ENCODE peak calls at places on chromosome 10, in four cellular contexts. One of them, this sample, is unnamed.

GRCh38 chr10:102865620-102866019 is 3.6 kb upstream of the AS3MT start:
- DNase-seq in GM23248: no peak
- DNase-seq in iPS DF 6.9: no peak
- DNase-seq in gastrocnemius medialis: no peak
- DNase-seq in this sample: no peak

GRCh38 chr10:19817251-19818046 is 1.2 kb downstream of the PLXDC2 start:
- DNase-seq in GM23248: peak
- DNase-seq in iPS DF 6.9: no peak
- DNase-seq in gastrocnemius medialis: peak
- DNase-seq in this sample: peak

GRCh38 chr10:121078672-121079102 is 227.5 kb downstream of the WDR11 start:
- DNase-seq in GM23248: no peak
- DNase-seq in iPS DF 6.9: no peak
- DNase-seq in gastrocnemius medialis: no peak
- DNase-seq in this sample: peak

GRCh38 chr10:100877451-100877850 is 35.3 kb upstream of the SLF2 start:
- DNase-seq in GM23248: no peak
- DNase-seq in iPS DF 6.9: no peak
- DNase-seq in gastrocnemius medialis: no peak
- DNase-seq in this sample: no peak

GRCh38 chr10:115830260-115830970 is 442.6 kb downstream of the GFRA1 start:
- DNase-seq in GM23248: peak
- DNase-seq in iPS DF 6.9: no peak
- DNase-seq in gastrocnemius medialis: no peak
- DNase-seq in this sample: no peak

GRCh38 chr10:84996580-84996979 is 668.2 kb downstream of the CCSER2 start:
- DNase-seq in GM23248: no peak
- DNase-seq in iPS DF 6.9: no peak
- DNase-seq in gastrocnemius medialis: no peak
- DNase-seq in this sample: no peak

GRCh38 chr10:43140414-43140813 is 2.2 kb downstream of the CSGALNACT2 start:
- DNase-seq in GM23248: peak
- DNase-seq in iPS DF 6.9: no peak
- DNase-seq in gastrocnemius medialis: no peak
- DNase-seq in this sample: no peak

GRCh38 chr10:129288940-129289468 is 178.0 kb upstream of the MGMT start:
- DNase-seq in GM23248: no peak
- DNase-seq in iPS DF 6.9: no peak
- DNase-seq in gastrocnemius medialis: no peak
- DNase-seq in this sample: no peak

GRCh38 chr10:128211953-128212727 is 85.9 kb upstream of the MKI67 start:
- DNase-seq in GM23248: peak
- DNase-seq in iPS DF 6.9: peak
- DNase-seq in gastrocnemius medialis: peak
- DNase-seq in this sample: peak

GRCh38 chr10:49298990-49299815 is at the start of gene C10orf71:
- DNase-seq in GM23248: no peak
- DNase-seq in iPS DF 6.9: no peak
- DNase-seq in gastrocnemius medialis: peak
- DNase-seq in this sample: no peak

GRCh38 chr10:114714281-114714741 is 56.2 kb upstream of the ABLIM1 start:
- DNase-seq in GM23248: peak
- DNase-seq in iPS DF 6.9: no peak
- DNase-seq in gastrocnemius medialis: no peak
- DNase-seq in this sample: no peak

GRCh38 chr10:125711110-125711750 is 8.3 kb upstream of the EDRF1 start:
- DNase-seq in GM23248: no peak
- DNase-seq in iPS DF 6.9: no peak
- DNase-seq in gastrocnemius medialis: no peak
- DNase-seq in this sample: no peak

GRCh38 chr10:60123172-60123571 is 216.8 kb upstream of the CCDC6 start:
- DNase-seq in GM23248: peak
- DNase-seq in iPS DF 6.9: no peak
- DNase-seq in gastrocnemius medialis: peak
- DNase-seq in this sample: peak

GRCh38 chr10:104245066-104245632 is 9.5 kb upstream of the GSTO1 start:
- DNase-seq in GM23248: no peak
- DNase-seq in iPS DF 6.9: no peak
- DNase-seq in gastrocnemius medialis: no peak
- DNase-seq in this sample: no peak

GRCh38 chr10:615583-616152 is 73.8 kb downstream of the DIP2C start:
- DNase-seq in GM23248: peak
- DNase-seq in iPS DF 6.9: no peak
- DNase-seq in gastrocnemius medialis: no peak
- DNase-seq in this sample: no peak

GRCh38 chr10:125661942-125662515 is 20.9 kb downstream of the TEX36 start:
- DNase-seq in GM23248: peak
- DNase-seq in iPS DF 6.9: no peak
- DNase-seq in gastrocnemius medialis: no peak
- DNase-seq in this sample: no peak

GRCh38 chr10:76868088-76868949 is 769.3 kb downstream of the KCNMA1 start:
- DNase-seq in GM23248: peak
- DNase-seq in iPS DF 6.9: no peak
- DNase-seq in gastrocnemius medialis: no peak
- DNase-seq in this sample: no peak

GRCh38 chr10:3687510-3688081 is 97.4 kb downstream of the KLF6 start:
- DNase-seq in GM23248: peak
- DNase-seq in iPS DF 6.9: no peak
- DNase-seq in gastrocnemius medialis: no peak
- DNase-seq in this sample: no peak

GRCh38 chr10:32065871-32066270 is 9.6 kb upstream of the KIF5B start:
- DNase-seq in GM23248: peak
- DNase-seq in iPS DF 6.9: no peak
- DNase-seq in gastrocnemius medialis: no peak
- DNase-seq in this sample: no peak

GRCh38 chr10:72106154-72106849 is 18.0 kb upstream of the SPOCK2 start:
- DNase-seq in GM23248: no peak
- DNase-seq in iPS DF 6.9: no peak
- DNase-seq in gastrocnemius medialis: no peak
- DNase-seq in this sample: no peak

GRCh38 chr10:130022501-130023299 is 58.6 kb upstream of the EBF3 start:
- DNase-seq in GM23248: peak
- DNase-seq in iPS DF 6.9: no peak
- DNase-seq in gastrocnemius medialis: no peak
- DNase-seq in this sample: peak

GRCh38 chr10:133356953-133357292 is 896 bp downstream of the FUOM start:
- DNase-seq in GM23248: peak
- DNase-seq in iPS DF 6.9: no peak
- DNase-seq in gastrocnemius medialis: no peak
- DNase-seq in this sample: no peak

GRCh38 chr10:73911553-73912004 is 647 bp downstream of the PLAU start:
- DNase-seq in GM23248: peak
- DNase-seq in iPS DF 6.9: no peak
- DNase-seq in gastrocnemius medialis: no peak
- DNase-seq in this sample: peak

GRCh38 chr10:49055231-49055850 is 60.0 kb downstream of the VSTM4 start:
- DNase-seq in GM23248: peak
- DNase-seq in iPS DF 6.9: no peak
- DNase-seq in gastrocnemius medialis: no peak
- DNase-seq in this sample: no peak

GRCh38 chr10:103712898-103713498 is 142.4 kb downstream of the SH3PXD2A start:
- DNase-seq in GM23248: peak
- DNase-seq in iPS DF 6.9: peak
- DNase-seq in gastrocnemius medialis: peak
- DNase-seq in this sample: peak

GRCh38 chr10:97669561-97669960 is 17.5 kb downstream of the AVPI1 start:
- DNase-seq in GM23248: no peak
- DNase-seq in iPS DF 6.9: no peak
- DNase-seq in gastrocnemius medialis: no peak
- DNase-seq in this sample: no peak

GRCh38 chr10:121764241-121764942 is 163.4 kb downstream of the ATE1 start:
- DNase-seq in GM23248: no peak
- DNase-seq in iPS DF 6.9: no peak
- DNase-seq in gastrocnemius medialis: no peak
- DNase-seq in this sample: no peak

GRCh38 chr10:85598646-85599045 is 767.9 kb downstream of the GRID1 start:
- DNase-seq in GM23248: no peak
- DNase-seq in iPS DF 6.9: no peak
- DNase-seq in gastrocnemius medialis: no peak
- DNase-seq in this sample: no peak

GRCh38 chr10:71921319-71922027 is 42.7 kb upstream of the CHST3 start:
- DNase-seq in GM23248: peak
- DNase-seq in iPS DF 6.9: no peak
- DNase-seq in gastrocnemius medialis: peak
- DNase-seq in this sample: peak

GRCh38 chr10:78531088-78531487 is 497.4 kb downstream of the RPS24 start:
- DNase-seq in GM23248: no peak
- DNase-seq in iPS DF 6.9: no peak
- DNase-seq in gastrocnemius medialis: no peak
- DNase-seq in this sample: peak

GRCh38 chr10:78045856-78046255 is 12.2 kb downstream of the RPS24 start:
- DNase-seq in GM23248: no peak
- DNase-seq in iPS DF 6.9: no peak
- DNase-seq in gastrocnemius medialis: no peak
- DNase-seq in this sample: no peak

GRCh38 chr10:23818484-23818883 is 379.6 kb downstream of the OTUD1 start:
- DNase-seq in GM23248: no peak
- DNase-seq in iPS DF 6.9: no peak
- DNase-seq in gastrocnemius medialis: no peak
- DNase-seq in this sample: no peak

GRCh38 chr10:113450906-113451305 is 101.9 kb upstream of the HABP2 start:
- DNase-seq in GM23248: no peak
- DNase-seq in iPS DF 6.9: no peak
- DNase-seq in gastrocnemius medialis: no peak
- DNase-seq in this sample: no peak

GRCh38 chr10:43398939-43399871 is 9.8 kb downstream of the HNRNPF start:
- DNase-seq in GM23248: peak
- DNase-seq in iPS DF 6.9: no peak
- DNase-seq in gastrocnemius medialis: peak
- DNase-seq in this sample: no peak

GRCh38 chr10:16509996-16510395 is 11.7 kb downstream of the C1QL3 start:
- DNase-seq in GM23248: peak
- DNase-seq in iPS DF 6.9: no peak
- DNase-seq in gastrocnemius medialis: no peak
- DNase-seq in this sample: no peak

GRCh38 chr10:81917666-81918065 is 42.7 kb downstream of the NRG3 start:
- DNase-seq in GM23248: no peak
- DNase-seq in iPS DF 6.9: no peak
- DNase-seq in gastrocnemius medialis: no peak
- DNase-seq in this sample: no peak
- H3K4me3 ChIP-seq in GM23248: no peak
- H3K4me3 ChIP-seq in iPS DF 6.9: no peak
- H3K4me3 ChIP-seq in gastrocnemius medialis: no peak
- H3K4me3 ChIP-seq in this sample: no peak

GRCh38 chr10:119541046-119541445 is 1.5 kb downstream of the RGS10 start:
- DNase-seq in GM23248: peak
- DNase-seq in iPS DF 6.9: no peak
- DNase-seq in gastrocnemius medialis: no peak
- DNase-seq in this sample: no peak

GRCh38 chr10:119539359-119539651 is 3.2 kb downstream of the RGS10 start:
- DNase-seq in GM23248: no peak
- DNase-seq in iPS DF 6.9: no peak
- DNase-seq in gastrocnemius medialis: no peak
- DNase-seq in this sample: no peak

GRCh38 chr10:119540038-119540437 is 2.5 kb downstream of the RGS10 start:
- DNase-seq in GM23248: no peak
- DNase-seq in iPS DF 6.9: no peak
- DNase-seq in gastrocnemius medialis: no peak
- DNase-seq in this sample: no peak

GRCh38 chr10:119537953-119538630 is 4.4 kb downstream of the RGS10 start:
- DNase-seq in GM23248: no peak
- DNase-seq in iPS DF 6.9: no peak
- DNase-seq in gastrocnemius medialis: no peak
- DNase-seq in this sample: no peak

GRCh38 chr10:119538632-119539358 is 3.7 kb downstream of the RGS10 start:
- DNase-seq in GM23248: peak
- DNase-seq in iPS DF 6.9: no peak
- DNase-seq in gastrocnemius medialis: no peak
- DNase-seq in this sample: no peak
- H3K4me3 ChIP-seq in GM23248: no peak
- H3K4me3 ChIP-seq in iPS DF 6.9: no peak
- H3K4me3 ChIP-seq in gastrocnemius medialis: no peak
- H3K4me3 ChIP-seq in this sample: no peak

DNA sequence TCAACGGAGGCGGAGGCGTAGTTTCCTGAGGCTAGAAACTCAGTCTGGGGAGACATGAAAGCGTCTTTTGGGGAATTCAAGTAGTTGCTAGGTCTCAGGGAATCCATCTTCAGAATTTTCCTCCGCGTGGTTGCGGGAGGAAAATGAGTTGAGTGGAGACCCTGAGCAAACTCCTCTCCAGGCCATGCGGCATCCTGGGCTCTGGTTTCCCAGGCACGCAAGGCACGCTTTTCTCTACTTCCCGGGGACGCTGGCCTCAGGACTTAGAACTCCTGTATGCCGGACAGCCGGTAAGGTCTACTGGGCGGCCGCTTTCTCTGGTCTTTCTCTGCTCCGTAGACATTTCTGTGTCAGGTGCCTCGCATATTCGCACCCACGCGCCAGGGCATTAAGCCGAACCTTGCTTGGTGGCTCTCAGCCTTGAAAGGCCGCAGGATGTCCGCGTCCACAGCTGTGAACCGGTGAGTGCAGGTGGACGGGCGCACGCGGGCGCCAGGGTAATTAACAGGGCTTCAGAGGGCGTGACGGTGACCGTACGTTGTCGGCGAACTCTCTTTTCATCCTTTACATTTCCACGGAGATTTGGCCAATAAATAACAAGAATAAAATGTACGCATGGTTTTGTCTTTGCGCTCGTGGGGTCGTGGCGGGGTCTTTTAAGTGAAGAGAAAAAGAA is 1.0 kb upstream of the RBM20 start:
- DNase-seq in GM23248: no peak
- DNase-seq in iPS DF 6.9: no peak
- DNase-seq in gastrocnemius medialis: peak
- DNase-seq in this sample: no peak
- H3K4me3 ChIP-seq in GM23248: peak
- H3K4me3 ChIP-seq in iPS DF 6.9: peak
- H3K4me3 ChIP-seq in gastrocnemius medialis: peak
- H3K4me3 ChIP-seq in this sample: no peak

GRCh38 chr10:62380002-62380401 is 5.8 kb downstream of the ZNF365 start:
- DNase-seq in GM23248: peak
- DNase-seq in iPS DF 6.9: no peak
- DNase-seq in gastrocnemius medialis: no peak
- DNase-seq in this sample: no peak
- H3K4me3 ChIP-seq in GM23248: no peak
- H3K4me3 ChIP-seq in iPS DF 6.9: no peak
- H3K4me3 ChIP-seq in gastrocnemius medialis: no peak
- H3K4me3 ChIP-seq in this sample: no peak